ENCODE peak calls at places on chromosomes 1 and 21, in seven cellular contexts. W is adipocyte, H is mesendoderm, R is PC-3, Z is HCT116, U is K562, Q is IMR-90. B is an unnamed sample. For H3K4me1, the result is how much of the 10 kb centered on the place peaks cover.

GRCh38 chr21:45830221-45830640 is 151.3 kb upstream of the COL6A1 start:
- DNase-seq in W (no peak), H (no peak), R (no peak), Z (no peak), U (peak), Q (no peak), B (no peak)

GRCh38 chr21:37367301-37367757 is 756 bp downstream of the DYRK1A start:
- DNase-seq in W (no peak), H (no peak), R (no peak), Z (no peak), U (no peak), Q (no peak), B (no peak)

GRCh38 chr1:115063238-115063901 is 25.9 kb downstream of the TSPAN2 start:
- DNase-seq in W (no peak), H (no peak), R (peak), Z (no peak), U (no peak), Q (no peak), B (peak)

GRCh38 chr1:1217621-1218523 is 3.9 kb upstream of the TNFRSF4 start:
- DNase-seq in W (no peak), H (peak), R (peak), Z (no peak), U (no peak), Q (no peak), B (no peak)

GRCh38 chr1:217407426-217407825 is 223.5 kb downstream of the GPATCH2 start:
- DNase-seq in W (no peak), H (no peak), R (no peak), Z (no peak), U (no peak), Q (peak), B (no peak)

GRCh38 chr1:56330400-56331026 is 248.8 kb downstream of the PLPP3 start:
- DNase-seq in W (peak), H (peak), R (peak), Z (no peak), U (no peak), Q (peak), B (no peak)

GRCh38 chr1:7383671-7384070 is 387.4 kb upstream of the VAMP3 start:
- DNase-seq in W (no peak), H (no peak), R (no peak), Z (no peak), U (no peak), Q (no peak), B (no peak)

GRCh38 chr1:226222686-226223085 is 778 bp upstream of the MIXL1 start:
- DNase-seq in W (no peak), H (no peak), R (no peak), Z (no peak), U (no peak), Q (no peak), B (no peak)

GRCh38 chr21:38798481-38798882 is 7.2 kb upstream of the ETS2 start:
- DNase-seq in W (no peak), H (peak), R (peak), Z (peak), U (peak), Q (no peak), B (peak)

GRCh38 chr1:173429517-173430477 is 47.3 kb upstream of the PRDX6 start:
- DNase-seq in W (peak), H (peak), R (peak), Z (peak), U (peak), Q (peak), B (no peak)

GRCh38 chr1:25549273-25550154 is 6.1 kb downstream of the LDLRAP1 start:
- DNase-seq in W (no peak), H (no peak), R (peak), Z (peak), U (peak), Q (peak), B (peak)

GRCh38 chr1:25550155-25550506 is 6.7 kb downstream of the LDLRAP1 start:
- DNase-seq in W (no peak), H (no peak), R (no peak), Z (no peak), U (no peak), Q (peak), B (no peak)

GRCh38 chr1:25548601-25549000 is 5.2 kb downstream of the LDLRAP1 start:
- DNase-seq in W (no peak), H (no peak), R (no peak), Z (no peak), U (no peak), Q (no peak), B (no peak)

GRCh38 chr1:25553749-25554425 is 10.5 kb downstream of the LDLRAP1 start:
- DNase-seq in W (no peak), H (no peak), R (no peak), Z (no peak), U (peak), Q (no peak), B (no peak)

DNA sequence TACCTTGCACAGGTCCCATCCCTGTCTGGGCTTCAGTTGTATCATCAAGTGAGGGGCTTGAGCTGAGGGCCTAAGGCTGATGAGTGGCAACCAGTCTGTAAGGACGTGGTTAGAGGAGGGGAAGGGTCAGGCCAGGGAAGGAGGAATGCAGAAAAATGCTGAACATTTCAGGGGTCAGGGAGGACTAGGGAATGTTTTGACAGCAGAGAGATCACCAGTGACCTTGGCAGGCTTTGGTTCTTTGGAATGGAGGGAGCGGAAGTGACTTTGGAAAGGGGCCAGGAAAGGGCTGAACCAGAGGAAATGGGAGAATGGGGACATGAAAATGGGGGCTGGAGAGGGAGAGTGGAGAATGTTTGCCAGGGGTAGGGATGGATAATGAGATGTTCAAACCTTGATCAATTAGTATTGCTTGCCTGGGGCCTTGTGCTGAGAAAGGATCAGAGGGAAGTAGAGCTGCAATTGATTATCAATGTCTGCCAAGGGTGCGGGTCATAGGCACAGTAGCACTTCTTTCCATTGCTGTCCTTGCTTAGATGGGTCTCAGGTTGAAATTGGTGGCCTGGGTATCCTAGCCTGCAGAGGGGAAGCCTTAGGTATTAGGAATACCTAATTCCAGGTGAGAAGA is 7.4 kb downstream of the LDLRAP1 start:
- DNase-seq in W (no peak), H (no peak), R (no peak), Z (no peak), U (no peak), Q (peak), B (no peak)
- H3K4me1 ChIP-seq in W (under half), H (under half), R (under half), Z (under half), U (half or more), Q (under half), B (under half)

DNA sequence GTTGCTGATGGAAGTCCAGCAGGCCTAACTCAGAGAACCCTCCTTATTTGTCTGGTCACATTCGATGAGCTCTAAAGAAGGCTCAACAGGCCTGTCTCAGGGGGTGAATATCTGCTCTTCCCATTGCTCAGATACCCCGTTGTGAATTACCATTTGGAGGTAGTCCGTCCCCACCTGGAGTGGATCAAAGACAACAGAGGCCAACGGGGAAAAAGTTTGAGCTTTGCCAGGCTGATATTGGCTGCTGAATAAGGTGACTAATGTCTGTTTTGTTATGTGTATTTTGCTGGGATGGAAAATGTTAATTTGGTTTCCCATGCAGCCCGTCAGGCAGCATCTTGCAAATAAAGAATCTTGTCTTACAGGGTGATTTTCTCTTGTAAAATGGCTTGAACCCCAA is 69.2 kb upstream of the EPS8L3 start:
- DNase-seq in W (no peak), H (peak), R (no peak), Z (no peak), U (no peak), Q (no peak), B (no peak)
- H3K9ac ChIP-seq in W (no peak), H (no peak), R (no peak), Z (no peak), U (no peak), Q (no peak), B (no peak)

GRCh38 chr1:42927274-42927841 is 31.3 kb downstream of the SLC2A1 start:
- DNase-seq in W (no peak), H (no peak), R (no peak), Z (no peak), U (no peak), Q (no peak), B (no peak)
- H3K4me3 ChIP-seq in W (no peak), H (no peak), R (no peak), Z (no peak), U (no peak), Q (no peak), B (no peak)

GRCh38 chr21:25025596-25025995 is 581.7 kb downstream of the MRPL39 start:
- DNase-seq in W (no peak), H (no peak), R (no peak), Z (no peak), U (no peak), Q (no peak), B (no peak)
- H3K4me1 ChIP-seq in W (under half), H (under half), R (under half), Z (under half), U (under half), Q (under half), B (under half)

GRCh38 chr1:37485902-37486679 is 11.7 kb downstream of the ZC3H12A start:
- DNase-seq in W (peak), H (no peak), R (no peak), Z (no peak), U (no peak), Q (no peak), B (no peak)
- H3K9ac ChIP-seq in W (peak), H (no peak), R (no peak), Z (no peak), U (peak), Q (peak), B (peak)

GRCh38 chr1:119713039-119713537 is 1.4 kb downstream of the PHGDH start:
- DNase-seq in W (peak), H (peak), R (no peak), Z (no peak), U (no peak), Q (peak), B (no peak)
- H3K4me3 ChIP-seq in W (peak), H (peak), R (peak), Z (peak), U (peak), Q (peak), B (peak)